ENCODE peak calls at places on chromosomes 5 and 9, in four cellular contexts. W, L, I and V are unnamed samples. For H3K9me3 and H3K27me3, the result is how much of the 10 kb centered on the place peaks cover.

GRCh38 chr9:95930314-95930713 is 54.8 kb downstream of the ERCC6L2 start:
- DNase-seq in W (no peak), L (no peak), I (no peak), V (no peak)

GRCh38 chr5:65832603-65833228 is 93.7 kb upstream of the ERBIN start:
- DNase-seq in W (no peak), L (no peak), I (no peak), V (no peak)

GRCh38 chr9:125460883-125461475 is 199.4 kb downstream of the GAPVD1 start:
- DNase-seq in W (no peak), L (no peak), I (no peak), V (no peak)

GRCh38 chr5:116361979-116362577 is 212.5 kb downstream of the SEMA6A start:
- DNase-seq in W (no peak), L (no peak), I (no peak), V (no peak)

GRCh38 chr5:125477586-125477975 is 731.1 kb upstream of the ZNF608 start:
- DNase-seq in W (no peak), L (no peak), I (no peak), V (no peak)

GRCh38 chr9:13899924-13900323 is 414.0 kb downstream of the NFIB start:
- DNase-seq in W (no peak), L (no peak), I (no peak), V (no peak)

GRCh38 chr9:92463989-92464388 is 18.3 kb downstream of the ASPN start:
- DNase-seq in W (no peak), L (no peak), I (no peak), V (no peak)

GRCh38 chr9:107460153-107461023 is 29.2 kb downstream of the KLF4 start:
- DNase-seq in W (no peak), L (no peak), I (no peak), V (no peak)

GRCh38 chr9:36301227-36301626 is 43.0 kb upstream of the GNE start:
- DNase-seq in W (no peak), L (no peak), I (no peak), V (no peak)

GRCh38 chr5:72453260-72453775 is 53.9 kb downstream of the ZNF366 start:
- DNase-seq in W (no peak), L (no peak), I (no peak), V (no peak)

GRCh38 chr9:129579294-129579693 is 41.6 kb downstream of the C9orf50 start:
- DNase-seq in W (no peak), L (no peak), I (no peak), V (no peak)

GRCh38 chr9:134186471-134187109 is 22.2 kb upstream of the RNU6ATAC start:
- DNase-seq in W (peak), L (peak), I (no peak), V (no peak)

GRCh38 chr9:116774421-116774820 is 87.3 kb downstream of the TRIM32 start:
- DNase-seq in W (no peak), L (no peak), I (no peak), V (no peak)

GRCh38 chr9:133458643-133459312 is 1.0 kb upstream of the CACFD1 start:
- DNase-seq in W (no peak), L (no peak), I (no peak), V (no peak)

GRCh38 chr5:157665467-157666085 is 5.8 kb upstream of the C5orf52 start:
- DNase-seq in W (no peak), L (no peak), I (no peak), V (no peak)

GRCh38 chr9:14277202-14277601 is 36.7 kb downstream of the NFIB start:
- DNase-seq in W (no peak), L (no peak), I (no peak), V (no peak)

DNA sequence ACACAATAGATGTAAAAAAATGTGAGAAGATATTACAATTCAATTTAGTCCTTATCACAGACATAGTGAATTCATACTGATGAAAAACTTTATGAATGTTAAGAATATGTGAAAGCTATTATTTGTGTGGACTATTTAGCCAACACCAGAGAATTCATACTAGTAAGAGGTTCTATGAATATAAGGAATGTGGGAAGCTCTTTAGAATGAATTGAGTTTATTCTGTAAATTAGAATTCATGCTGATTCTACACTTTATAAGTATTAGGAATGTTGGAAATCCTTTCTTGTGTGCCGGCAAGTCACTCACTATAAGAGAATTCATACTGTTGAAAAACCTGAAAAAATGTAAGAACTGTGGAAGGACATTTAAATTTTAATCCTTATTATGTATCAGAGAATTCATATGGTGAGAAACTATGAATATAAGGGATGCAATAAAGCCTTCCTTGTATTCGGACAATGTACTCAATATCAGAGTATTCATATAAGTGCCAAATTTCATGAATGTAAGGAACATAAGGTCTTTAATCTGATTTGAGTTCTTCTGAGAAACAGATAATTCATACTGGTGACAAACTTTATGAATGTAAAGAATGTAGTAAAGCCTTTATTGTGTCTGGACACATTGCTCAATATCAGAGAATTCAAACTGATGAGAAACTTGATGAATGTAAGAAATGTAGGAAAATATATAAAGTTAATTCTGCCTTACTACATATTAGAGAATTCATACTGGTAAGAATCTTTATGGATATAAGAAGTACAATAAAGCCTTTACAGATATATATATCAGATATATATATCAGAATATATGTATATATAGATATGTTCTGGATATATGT is 21.5 kb upstream of the PCDHA1 start:
- DNase-seq in W (no peak), L (no peak), I (no peak), V (no peak)
- H3K9me3 ChIP-seq in W (under half), L (half or more), I (under half), V (under half)

DNA sequence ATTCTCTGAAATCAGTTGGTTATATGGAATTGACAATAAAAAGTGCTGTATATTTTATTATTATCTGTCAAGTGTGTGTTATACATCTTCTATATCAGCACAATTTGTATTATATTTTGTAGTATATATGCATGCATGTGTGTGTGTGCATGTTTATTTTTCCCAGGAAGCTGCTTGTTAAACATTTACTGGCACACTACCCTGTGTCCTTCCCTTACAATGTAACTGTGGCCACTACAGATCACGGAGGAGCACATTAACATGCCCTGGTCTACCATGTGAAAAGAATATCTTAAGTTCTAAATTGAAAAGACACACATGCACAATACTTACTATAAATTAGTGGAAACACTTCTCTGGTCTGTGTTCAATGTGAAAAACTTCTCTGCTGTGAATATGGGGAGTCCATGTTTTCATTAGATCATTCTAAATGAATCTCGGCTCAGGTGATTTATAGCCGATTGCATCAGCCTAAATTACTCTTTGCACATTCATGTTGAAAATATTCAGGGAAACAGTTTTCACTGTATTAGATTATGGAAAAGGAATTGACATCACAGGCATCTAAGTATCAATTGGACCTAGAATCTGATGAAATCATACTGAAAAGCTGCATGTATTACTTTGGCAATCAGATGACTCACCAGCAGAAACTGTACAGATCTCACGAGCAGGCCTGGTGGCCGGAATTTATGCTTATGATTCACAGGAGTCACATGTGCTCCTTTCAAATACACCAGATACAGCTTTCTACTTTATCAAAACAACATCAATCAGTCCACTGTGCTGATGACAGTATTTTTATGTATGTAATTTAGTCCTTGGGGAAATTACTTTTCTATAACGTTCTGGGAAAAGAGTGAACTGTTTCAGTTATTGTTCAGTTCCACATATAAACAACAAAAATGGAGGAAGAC is 39.4 kb downstream of the LURAP1L start:
- DNase-seq in W (peak), L (peak), I (no peak), V (no peak)
- H3K27ac ChIP-seq in W (peak), L (peak), I (no peak), V (no peak)

GRCh38 chr5:180649297-180650039 is at the start of gene FLT4:
- DNase-seq in W (peak), L (no peak), I (no peak), V (peak)
- H3K27me3 ChIP-seq in W (under half), L (under half), I (under half), V (under half)

DNA sequence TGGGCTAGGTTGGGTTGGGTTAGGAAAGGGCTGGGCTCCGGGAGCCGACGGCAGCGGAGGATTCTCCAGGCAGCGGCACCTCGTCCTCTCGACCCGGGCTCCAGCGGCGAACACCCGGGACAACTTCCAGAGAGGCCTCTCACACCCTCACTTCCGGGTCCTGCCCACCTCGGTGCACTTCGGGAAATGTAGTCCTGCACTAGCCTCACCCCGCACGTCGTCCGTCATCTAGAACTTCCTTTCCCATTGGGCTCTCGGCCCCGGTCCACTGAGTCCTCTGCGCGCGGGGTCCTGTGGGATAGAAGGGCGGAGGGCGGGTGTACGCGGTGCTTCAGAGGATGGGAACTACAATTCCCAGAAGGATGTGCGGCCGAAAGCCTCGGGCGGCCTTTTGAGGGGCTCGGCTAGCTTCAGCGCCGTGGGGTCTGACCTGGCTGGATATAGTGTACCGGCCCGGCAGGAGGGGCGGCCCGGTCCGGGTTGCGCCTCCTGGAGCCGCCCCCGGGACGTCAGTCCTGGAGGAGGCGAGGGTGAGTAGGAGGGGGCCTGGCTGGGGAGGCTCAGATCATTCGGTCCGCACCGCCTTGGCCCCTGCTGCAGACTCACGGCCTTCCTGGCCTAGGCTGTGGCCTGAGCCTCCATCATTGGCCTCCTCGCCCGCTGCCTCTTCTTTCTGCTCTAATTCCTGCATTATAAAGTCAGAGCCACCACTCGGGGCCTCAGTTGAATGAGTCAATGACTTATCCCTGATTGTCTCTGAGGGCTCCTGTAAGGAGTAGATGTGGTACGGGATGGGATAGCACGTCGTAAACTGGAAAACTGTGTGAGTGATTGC is at the start of the genes ERP44 and INVS:
- DNase-seq in W (peak), L (peak), I (peak), V (peak)
- H3K9me3 ChIP-seq in W (under half), L (under half), I (under half), V (under half)

GRCh38 chr9:101324245-101324804 is 60.5 kb downstream of the BAAT start:
- DNase-seq in W (no peak), L (no peak), I (no peak), V (no peak)
- H3K27ac ChIP-seq in W (no peak), L (peak), I (no peak), V (no peak)

DNA sequence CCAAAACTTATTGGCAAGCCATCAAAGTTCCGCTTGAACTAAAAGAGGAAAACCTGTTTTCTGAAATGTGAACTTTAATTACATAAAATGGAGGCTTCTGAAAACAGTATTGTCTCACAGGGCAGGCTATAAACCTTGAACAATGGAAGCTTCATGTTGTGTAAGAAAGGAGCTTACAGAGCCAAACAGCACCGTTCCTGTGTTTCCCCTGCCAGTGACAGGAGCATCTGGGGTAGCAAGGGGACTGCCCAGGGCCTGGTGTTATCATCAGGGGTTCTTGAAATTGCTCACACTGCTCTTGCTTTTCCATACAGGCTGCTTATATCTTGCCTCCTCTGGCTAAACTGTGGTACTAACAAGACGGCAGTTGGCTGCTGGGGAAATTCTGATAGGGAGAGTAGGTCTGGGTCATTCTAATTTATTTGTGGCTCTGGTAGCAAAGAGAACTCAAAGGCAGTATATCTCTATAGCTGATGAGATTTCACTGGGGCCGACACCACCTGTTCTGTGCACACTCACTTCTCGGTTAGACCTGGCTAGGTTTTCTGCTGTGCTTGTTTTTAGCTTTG is 40.4 kb downstream of the BASP1 start:
- DNase-seq in W (no peak), L (no peak), I (no peak), V (no peak)
- H3K27me3 ChIP-seq in W (under half), L (under half), I (under half), V (under half)

GRCh38 chr5:2147504-2148311 is 265.0 kb upstream of the IRX4 start:
- DNase-seq in W (no peak), L (no peak), I (no peak), V (no peak)
- H3K9me3 ChIP-seq in W (under half), L (under half), I (under half), V (under half)

GRCh38 chr9:130866474-130866965 is 30.1 kb downstream of the QRFP start:
- DNase-seq in W (peak), L (no peak), I (peak), V (peak)
- H3K27ac ChIP-seq in W (no peak), L (no peak), I (no peak), V (no peak)